ENCODE peak calls at places on chromosomes 1 and 21, in five cellular contexts. F is HEK293T, Y is HepG2, L is NT2/D1, V is H1. T is an unnamed sample.

GRCh38 chr21:36246080-36246631 is 73.8 kb upstream of the MORC3 start:
- DNase-seq in F (no peak), Y (no peak), L (no peak), V (no peak), T (no peak)

GRCh38 chr1:19363526-19364152 is 51.5 kb downstream of the SLC66A1 start:
- DNase-seq in F (no peak), Y (no peak), L (no peak), V (no peak), T (no peak)

GRCh38 chr21:45091540-45092322 is 17.4 kb downstream of the ADARB1 start:
- DNase-seq in F (no peak), Y (no peak), L (no peak), V (no peak), T (no peak)

GRCh38 chr1:89949991-89950624 is 44.8 kb upstream of the ZNF326 start:
- DNase-seq in F (no peak), Y (peak; percentile 58), L (no peak), V (no peak), T (no peak)

GRCh38 chr1:46991083-46991923 is 32.2 kb upstream of the CYP4X1 start:
- DNase-seq in F (peak; percentile 26), Y (peak; percentile 33), L (peak; percentile 50), V (no peak), T (no peak)

GRCh38 chr21:43866233-43866632 is 1.2 kb downstream of the AGPAT3 start:
- DNase-seq in F (peak; percentile 54), Y (no peak), L (no peak), V (no peak), T (no peak)

GRCh38 chr1:201911827-201912571 is 23.3 kb downstream of the SHISA4 start:
- DNase-seq in F (no peak), Y (no peak), L (no peak), V (no peak), T (no peak)

GRCh38 chr1:165884690-165885304 is 57.4 kb downstream of the UCK2 start:
- DNase-seq in F (no peak), Y (peak; percentile 83), L (no peak), V (no peak), T (no peak)

GRCh38 chr1:150576367-150576711 is 3.1 kb downstream of the MCL1 start:
- DNase-seq in F (no peak), Y (no peak), L (no peak), V (no peak), T (no peak)

GRCh38 chr1:35047188-35047858 is 15.6 kb upstream of the ZMYM6 start:
- DNase-seq in F (no peak), Y (no peak), L (no peak), V (no peak), T (no peak)

GRCh38 chr21:21715286-21715969 is 717.2 kb downstream of the NCAM2 start:
- DNase-seq in F (no peak), Y (no peak), L (no peak), V (no peak), T (no peak)

GRCh38 chr1:14165289-14165867 is 433.1 kb upstream of the KAZN start:
- DNase-seq in F (no peak), Y (no peak), L (no peak), V (no peak), T (no peak)

GRCh38 chr1:20640183-20640597 is 6.9 kb downstream of the PINK1 start:
- DNase-seq in F (peak; percentile 59), Y (peak; percentile 39), L (no peak), V (no peak), T (peak; percentile 11)

GRCh38 chr1:156805766-156806511 is 10.7 kb downstream of the SH2D2A start:
- DNase-seq in F (no peak), Y (no peak), L (no peak), V (no peak), T (no peak)

GRCh38 chr1:156400191-156400920 is 31.3 kb downstream of the RHBG start:
- DNase-seq in F (no peak), Y (no peak), L (no peak), V (no peak), T (no peak)

GRCh38 chr21:44869860-44870747 is 3.4 kb downstream of the PTTG1IP start:
- DNase-seq in F (no peak), Y (peak; percentile 96), L (no peak), V (no peak), T (no peak)

GRCh38 chr21:31088196-31088751 is 50.0 kb upstream of the KRTAP19-8 start:
- DNase-seq in F (no peak), Y (no peak), L (no peak), V (no peak), T (no peak)

GRCh38 chr1:225888898-225889690 is at the start of gene LEFTY1:
- DNase-seq in F (no peak), Y (no peak), L (no peak), V (no peak), T (no peak)

GRCh38 chr1:240474133-240474614 is 137.8 kb downstream of the GREM2 start:
- DNase-seq in F (no peak), Y (no peak), L (no peak), V (no peak), T (no peak)

GRCh38 chr1:51623450-51623849 is 6.6 kb downstream of the OSBPL9 start:
- DNase-seq in F (no peak), Y (no peak), L (no peak), V (no peak), T (no peak)

GRCh38 chr1:32170991-32171390 is 8.5 kb upstream of the TXLNA start:
- DNase-seq in F (no peak), Y (no peak), L (no peak), V (no peak), T (no peak)

GRCh38 chr1:228935855-228936727 is 200.8 kb downstream of the RHOU start:
- DNase-seq in F (no peak), Y (no peak), L (no peak), V (no peak), T (no peak)

GRCh38 chr1:117147856-117148588 is 26.5 kb upstream of the TRIM45 start:
- DNase-seq in F (peak; percentile 39), Y (no peak), L (no peak), V (no peak), T (no peak)

GRCh38 chr21:42120056-42120903 is 49.2 kb downstream of the UMODL1 start:
- DNase-seq in F (no peak), Y (peak; percentile 83), L (no peak), V (no peak), T (no peak)

GRCh38 chr1:242426271-242426905 is 98.1 kb downstream of the PLD5 start:
- DNase-seq in F (no peak), Y (no peak), L (no peak), V (no peak), T (no peak)

DNA sequence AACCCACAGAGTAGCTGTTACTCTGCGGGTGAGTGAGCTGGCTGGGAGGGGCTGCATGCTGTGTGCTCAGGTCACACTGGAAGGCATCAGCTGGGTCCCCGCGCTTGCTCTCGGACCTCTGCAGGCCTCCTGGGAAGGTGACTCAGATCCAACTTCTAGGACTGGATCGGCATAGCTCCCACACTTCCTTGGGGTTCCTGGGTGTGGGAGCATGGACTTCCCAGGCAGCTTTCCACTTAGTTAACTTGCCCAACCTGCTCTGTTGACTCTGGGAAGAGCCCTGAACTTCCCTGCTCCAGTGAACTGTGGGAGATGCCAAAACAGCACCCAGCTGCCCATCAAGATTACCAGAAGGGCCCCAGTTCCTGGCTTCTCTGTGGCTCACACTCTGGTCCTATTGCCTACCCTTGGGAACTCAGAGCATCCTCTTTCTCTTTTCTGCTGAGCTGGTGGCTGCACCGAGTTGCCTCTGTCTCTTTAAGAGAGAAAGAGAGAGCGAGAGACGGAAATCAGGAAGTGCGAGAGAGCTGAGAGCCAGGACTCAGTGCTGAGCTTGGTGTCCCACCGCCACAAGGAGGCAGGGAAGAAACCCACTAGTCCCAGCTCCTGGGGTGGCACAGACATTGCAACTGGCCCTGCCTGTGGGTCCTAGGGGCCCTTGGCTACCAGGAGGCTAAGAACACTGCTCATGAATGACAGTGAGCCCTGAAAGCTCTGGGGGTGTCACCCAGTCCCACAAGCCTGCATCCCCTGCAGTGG is at the start of gene IKBKE:
- DNase-seq in F (peak; percentile 57), Y (peak; percentile 64), L (peak; percentile 43), V (no peak), T (no peak)
- TF ChIP-seq SUZ12 in F (no peak), Y (no peak), L (no peak), V (no peak), T (no peak)

GRCh38 chr1:168485048-168485447 is 58.7 kb downstream of the XCL2 start:
- DNase-seq in F (no peak), Y (no peak), L (no peak), V (no peak), T (no peak)
- TF ChIP-seq SUZ12 in F (no peak), Y (no peak), L (no peak), V (no peak), T (no peak)

GRCh38 chr1:56788588-56788987 is 30.6 kb downstream of the FYB2 start:
- DNase-seq in F (no peak), Y (no peak), L (no peak), V (no peak), T (no peak)
- TF ChIP-seq SUZ12 in F (no peak), Y (no peak), L (no peak), V (no peak), T (no peak)

GRCh38 chr21:46120301-46121285 is 22.7 kb downstream of the COL6A2 start:
- DNase-seq in F (no peak), Y (no peak), L (no peak), V (no peak), T (no peak)
- TF ChIP-seq SUZ12 in F (no peak), Y (no peak), L (no peak), V (no peak), T (no peak)

DNA sequence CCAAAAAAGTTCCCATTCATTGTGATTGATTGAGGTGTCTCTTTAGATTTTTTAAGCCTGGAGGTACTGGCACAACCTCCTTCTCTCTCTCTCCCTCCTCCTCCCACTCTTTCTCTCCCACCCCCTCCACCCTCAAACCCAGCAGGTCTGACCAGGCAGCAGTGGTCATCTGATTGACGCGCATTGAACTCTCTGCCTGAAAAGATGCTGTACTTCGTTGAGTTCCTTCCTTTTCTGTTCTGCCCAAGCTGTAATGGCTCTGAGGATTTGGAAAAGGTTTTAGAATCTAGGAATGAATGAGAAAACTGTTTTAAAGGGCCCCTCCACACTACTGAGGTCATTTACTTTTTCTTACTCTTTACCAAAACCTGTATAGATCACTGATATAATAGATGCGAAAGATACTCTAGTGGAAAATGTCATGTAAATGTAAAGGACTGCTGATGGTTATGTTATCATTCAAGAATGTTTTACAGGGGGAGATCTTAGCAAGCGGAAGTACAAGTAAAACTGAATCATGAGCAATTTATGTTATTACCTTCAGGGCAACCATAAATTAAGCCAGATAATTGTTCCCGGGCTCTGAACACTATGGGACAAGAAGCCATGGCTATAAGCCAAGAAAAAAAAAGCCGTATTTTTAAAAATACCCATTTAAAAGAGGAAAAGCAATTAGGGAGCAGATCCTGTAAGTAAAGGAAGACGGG is 25.2 kb upstream of the DYRK1A start:
- DNase-seq in F (no peak), Y (no peak), L (no peak), V (no peak), T (no peak)
- TF ChIP-seq SUZ12 in F (no peak), Y (no peak), L (no peak), V (no peak), T (no peak)

DNA sequence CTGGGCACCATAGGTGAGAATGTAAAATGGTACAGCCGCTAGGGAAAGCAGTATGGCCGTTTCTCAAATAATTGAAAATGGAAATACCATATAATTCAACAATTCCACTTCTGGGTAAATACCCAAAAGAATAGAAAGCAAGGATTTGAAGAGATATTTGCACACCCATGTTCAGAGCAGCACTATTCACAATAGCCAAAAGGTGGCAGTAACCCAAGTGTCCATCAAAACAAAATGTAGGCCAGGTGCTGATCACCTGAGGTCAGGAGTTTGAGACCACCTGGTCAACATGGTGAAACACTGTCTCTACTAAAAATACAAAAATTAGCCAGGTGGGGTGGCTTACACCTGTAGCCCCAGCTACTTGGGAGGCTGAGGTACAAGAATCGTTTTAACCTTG is 62.1 kb downstream of the OLIG1 start:
- DNase-seq in F (no peak), Y (peak; percentile 6), L (no peak), V (no peak), T (no peak)
- TF ChIP-seq SUZ12 in F (no peak), Y (no peak), L (no peak), V (no peak), T (no peak)

T was measured in GM12878.